ENCODE peak calls at places on chromosomes 5 and 9, in six cellular contexts. L is fibroblast of pulmonary artery, S is endothelial cell of umbilical vein, N is cardiac fibroblast, B is coronary artery, T is right atrium auricular region. W is an unnamed sample.
A peak's percentile ranks its signal among the peaks of the same experiment; 100 is the strongest.

GRCh38 chr5:169009171-169009570 is 291.8 kb downstream of the SLIT3 start:
- DNase-seq in L (no peak), S (no peak), N (peak; percentile 59), B (no peak), T (no peak), W (no peak)

GRCh38 chr9:124531115-124531514 is 23.9 kb upstream of the NR5A1 start:
- DNase-seq in L (no peak), S (no peak), N (no peak), B (no peak), T (no peak), W (no peak)

GRCh38 chr5:112709416-112709815 is 28.3 kb upstream of the APC start:
- DNase-seq in L (no peak), S (no peak), N (peak; percentile 10), B (no peak), T (no peak), W (no peak)

GRCh38 chr5:64532657-64533056 is 26.8 kb downstream of the RGS7BP start:
- DNase-seq in L (no peak), S (no peak), N (no peak), B (no peak), T (no peak), W (no peak)

GRCh38 chr9:78871452-78872331 is 574.8 kb downstream of the PSAT1 start:
- DNase-seq in L (peak; percentile 85), S (peak; percentile 89), N (peak; percentile 70), B (no peak), T (no peak), W (peak; percentile 83)

GRCh38 chr9:77980622-77981021 is 51.0 kb downstream of the GNAQ start:
- DNase-seq in L (peak; percentile 73), S (peak; percentile 37), N (peak; percentile 57), B (no peak), T (no peak), W (peak; percentile 64)

GRCh38 chr9:21831841-21832509 is 29.5 kb downstream of the MTAP start:
- DNase-seq in L (peak; percentile 90), S (peak; percentile 80), N (peak; percentile 76), B (no peak), T (no peak), W (peak; percentile 94)

GRCh38 chr9:124808246-124808956 is 31.5 kb downstream of the OLFML2A start:
- DNase-seq in L (no peak), S (no peak), N (no peak), B (no peak), T (no peak), W (no peak)

GRCh38 chr5:158943569-158943968 is 156.1 kb downstream of the EBF1 start:
- DNase-seq in L (no peak), S (no peak), N (no peak), B (no peak), T (no peak), W (peak; percentile 8)

GRCh38 chr9:95092321-95093072 is 225.0 kb downstream of the FANCC start:
- DNase-seq in L (peak; percentile 56), S (peak; percentile 20), N (peak; percentile 68), B (no peak), T (no peak), W (peak; percentile 96)

GRCh38 chr5:39697891-39698290 is 273.1 kb upstream of the DAB2 start:
- DNase-seq in L (no peak), S (no peak), N (no peak), B (no peak), T (no peak), W (no peak)

GRCh38 chr5:1005362-1005851 is 3.2 kb upstream of the NKD2 start:
- DNase-seq in L (no peak), S (no peak), N (no peak), B (no peak), T (peak; percentile 56), W (no peak)

GRCh38 chr5:139820606-139821005 is 25.0 kb downstream of the PSD2 start:
- DNase-seq in L (no peak), S (no peak), N (no peak), B (no peak), T (no peak), W (no peak)

GRCh38 chr9:87792831-87793288 is 66.9 kb downstream of the CTSL start:
- DNase-seq in L (peak; percentile 82), S (peak; percentile 56), N (peak; percentile 93), B (peak; percentile 85), T (peak; percentile 80), W (peak; percentile 93)

GRCh38 chr9:129305246-129305645 is 127.2 kb upstream of the IER5L start:
- DNase-seq in L (no peak), S (no peak), N (no peak), B (peak; percentile 31), T (peak; percentile 30), W (no peak)

GRCh38 chr9:101448680-101449070 is 13.1 kb upstream of the ALDOB start:
- DNase-seq in L (no peak), S (no peak), N (no peak), B (no peak), T (no peak), W (no peak)
- H3K4me3 ChIP-seq in L (no peak overlapping the region), S (no peak overlapping the region), N (no peak overlapping the region), B (no peak overlapping the region), T (peak overlapping the region; percentile 63), W (no peak overlapping the region)

GRCh38 chr5:148911386-148911785 is 85.0 kb downstream of the ADRB2 start:
- DNase-seq in L (no peak), S (no peak), N (no peak), B (no peak), T (no peak), W (no peak)

GRCh38 chr5:148913985-148914421 is 87.6 kb downstream of the ADRB2 start:
- DNase-seq in L (peak; percentile 78), S (peak; percentile 62), N (peak; percentile 83), B (no peak), T (no peak), W (peak; percentile 25)

GRCh38 chr5:148912146-148912545 is 85.7 kb downstream of the ADRB2 start:
- DNase-seq in L (peak; percentile 11), S (no peak), N (no peak), B (no peak), T (no peak), W (no peak)

GRCh38 chr5:148913493-148913892 is 87.1 kb downstream of the ADRB2 start:
- DNase-seq in L (peak; percentile 4), S (no peak), N (no peak), B (no peak), T (no peak), W (no peak)

DNA sequence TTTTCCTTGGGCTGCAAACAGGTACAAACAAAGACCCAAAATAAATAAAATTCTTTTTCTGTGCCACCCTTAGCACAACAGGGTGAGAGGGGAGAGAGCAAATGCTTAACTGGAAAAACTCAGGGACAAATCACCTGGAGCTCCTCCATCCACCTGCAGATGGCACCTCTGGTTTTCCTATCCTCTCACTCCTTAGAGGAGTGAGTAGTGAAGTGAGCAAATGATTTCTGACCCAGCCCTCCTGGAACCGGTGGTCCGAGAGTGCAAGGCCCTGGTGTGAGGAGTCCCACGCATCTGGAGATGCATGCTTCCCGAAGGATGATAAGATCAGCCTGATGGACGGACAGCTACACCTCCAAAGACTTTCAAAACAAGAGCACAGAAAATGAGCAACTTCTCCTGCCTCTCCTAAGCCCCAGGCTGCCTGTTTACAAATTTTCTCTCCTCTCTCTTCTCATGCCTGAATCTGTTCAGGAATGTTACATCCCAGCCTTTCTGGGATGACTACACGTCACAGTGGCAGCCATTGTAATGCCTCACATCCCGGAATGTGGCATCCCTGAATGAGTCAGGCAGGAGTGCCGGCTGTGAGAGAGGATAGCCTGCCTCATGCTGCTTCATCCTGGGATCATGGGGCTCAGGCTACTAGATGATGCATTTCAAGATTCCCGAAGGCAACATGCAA is 86.4 kb downstream of the ADRB2 start:
- DNase-seq in L (peak; percentile 92), S (peak; percentile 79), N (peak; percentile 87), B (no peak), T (no peak), W (peak; percentile 65)
- TF ChIP-seq CTCF in L (peak; percentile 28), S (no peak), N (peak; percentile 10), B (no peak), T (no peak), W (peak; percentile 44)

GRCh38 chr5:144167998-144168397 is 2.5 kb downstream of the YIPF5 start:
- DNase-seq in L (no peak), S (no peak), N (no peak), B (no peak), T (no peak), W (no peak)
- H3K4me3 ChIP-seq in L (peak overlapping the region; percentile 88), S (no peak overlapping the region), N (no peak overlapping the region), B (no peak overlapping the region), T (no peak overlapping the region), W (no peak overlapping the region)

GRCh38 chr9:107734231-107735014 is 244.9 kb upstream of the KLF4 start:
- DNase-seq in L (peak; percentile 96), S (no peak), N (peak; percentile 97), B (no peak), T (no peak), W (peak; percentile 96)
- TF ChIP-seq CTCF in L (peak; percentile 25), S (no peak), N (peak; percentile 8), B (no peak), T (no peak), W (peak; percentile 40)

W was measured in choroid plexus epithelial cell.